ENCODE peak calls at places on chromosomes 6 and 20, in nine cellular contexts. B is H9; C is NCI-H2107; L is GM19239; Y is T1000; Q is EH; I is endothelial cell; D is mesenchymal stem cell; R is stimulated activated naive CD8-positive, alpha-beta T cell treated with anti-CD3 and anti-CD28 coated beads, Interleukin-15, Interleukin-2, amounts not matched to agents 100 U/mL and 50 U/mL, for 24 hours. J is an unnamed sample.
A peak's percentile ranks its signal among the peaks of the same experiment; 100 is the strongest.

GRCh38 chr6:2157441-2158127 is 87.8 kb downstream of the GMDS start:
- DNase-seq in R (peak; percentile 27), L (no peak), D (peak; percentile 9), I (no peak), Y (no peak), B (no peak), C (no peak), Q (peak; percentile 90), J (no peak)

GRCh38 chr6:4682431-4683159 is 93.6 kb upstream of the CDYL start:
- DNase-seq in C (no peak), B (no peak), I (no peak), L (no peak), R (no peak), Q (no peak), D (peak; percentile 20), Y (no peak), J (no peak)

GRCh38 chr6:120918137-120918536 is 416.1 kb downstream of the TBC1D32 start:
- DNase-seq in D (no peak), Y (no peak), B (no peak), I (no peak), L (no peak), R (no peak), Q (no peak), C (no peak), J (no peak)

GRCh38 chr6:81265106-81265505 is 487.4 kb downstream of the TENT5A start:
- DNase-seq in R (no peak), C (no peak), B (no peak), Y (no peak), D (peak; percentile 59), I (no peak), Q (peak; percentile 78), L (no peak), J (no peak)

GRCh38 chr6:89268776-89269175 is 46.3 kb downstream of the GABRR2 start:
- DNase-seq in Y (no peak), I (no peak), L (no peak), Q (no peak), R (no peak), C (no peak), B (no peak), D (no peak), J (no peak)

GRCh38 chr6:128899651-128900050 is 16.7 kb downstream of the LAMA2 start:
- DNase-seq in D (peak; percentile 19), B (no peak), Q (peak; percentile 67), Y (no peak), R (no peak), I (no peak), C (no peak), L (no peak), J (no peak)

GRCh38 chr20:11935754-11936551 is 18.3 kb downstream of the BTBD3 start:
- DNase-seq in Q (no peak), I (no peak), Y (no peak), L (no peak), R (no peak), C (no peak), B (no peak), D (no peak), J (no peak)

GRCh38 chr6:110548124-110548847 is 71.9 kb upstream of the SLC22A16 start:
- DNase-seq in D (no peak), Y (no peak), C (no peak), L (no peak), Q (no peak), R (no peak), I (no peak), B (no peak), J (no peak)

GRCh38 chr20:3434232-3434631 is 26.8 kb upstream of the DNAAF9 start:
- DNase-seq in Y (no peak), B (no peak), I (no peak), L (no peak), R (no peak), D (no peak), Q (no peak), C (no peak), J (no peak)

GRCh38 chr6:131029661-131030297 is 33.3 kb downstream of the EPB41L2 start:
- DNase-seq in B (peak; percentile 46), L (peak; percentile 4), R (no peak), C (no peak), I (no peak), Y (no peak), D (peak; percentile 61), Q (peak; percentile 54), J (no peak)

GRCh38 chr6:18496462-18496861 is 109.3 kb downstream of the RNF144B start:
- DNase-seq in C (no peak), I (no peak), R (no peak), D (no peak), Y (no peak), Q (no peak), L (no peak), B (no peak), J (no peak)